ENCODE peak calls at places on chromosomes 6 and 20, in seven cellular contexts. One of them, this sample, is unnamed.
A peak's percentile ranks its signal among the peaks of the same experiment; 100 is the strongest.

GRCh38 chr20:38168791-38169589 is 3.9 kb upstream of the TGM2 start:
- DNase-seq in A549: peak; percentile 74
- DNase-seq in left lung: peak; percentile 90
- DNase-seq in RWPE2: no peak
- DNase-seq in iPS-NIHi11: no peak
- DNase-seq in LoVo: no peak
- DNase-seq in dorsolateral prefrontal cortex: no peak
- DNase-seq in this sample: no peak

GRCh38 chr6:6818078-6818639 is 229.6 kb downstream of the LY86 start:
- DNase-seq in A549: no peak
- DNase-seq in left lung: no peak
- DNase-seq in RWPE2: no peak
- DNase-seq in iPS-NIHi11: no peak
- DNase-seq in LoVo: no peak
- DNase-seq in dorsolateral prefrontal cortex: no peak
- DNase-seq in this sample: no peak

GRCh38 chr6:11918739-11919605 is 93.1 kb upstream of the HIVEP1 start:
- DNase-seq in A549: no peak
- DNase-seq in left lung: no peak
- DNase-seq in RWPE2: no peak
- DNase-seq in iPS-NIHi11: no peak
- DNase-seq in LoVo: no peak
- DNase-seq in dorsolateral prefrontal cortex: no peak
- DNase-seq in this sample: no peak

GRCh38 chr20:40945754-40946451 is 82.7 kb upstream of the TOP1 start:
- DNase-seq in A549: peak; percentile 59
- DNase-seq in left lung: no peak
- DNase-seq in RWPE2: no peak
- DNase-seq in iPS-NIHi11: peak; percentile 79
- DNase-seq in LoVo: no peak
- DNase-seq in dorsolateral prefrontal cortex: peak; percentile 29
- DNase-seq in this sample: peak; percentile 51

GRCh38 chr6:89048985-89049384 is 31.6 kb upstream of the PNRC1 start:
- DNase-seq in A549: peak; percentile 72
- DNase-seq in left lung: no peak
- DNase-seq in RWPE2: no peak
- DNase-seq in iPS-NIHi11: no peak
- DNase-seq in LoVo: no peak
- DNase-seq in dorsolateral prefrontal cortex: no peak
- DNase-seq in this sample: no peak

GRCh38 chr20:21677781-21678180 is 27.7 kb upstream of the PAX1 start:
- DNase-seq in A549: no peak
- DNase-seq in left lung: no peak
- DNase-seq in RWPE2: no peak
- DNase-seq in iPS-NIHi11: no peak
- DNase-seq in LoVo: no peak
- DNase-seq in dorsolateral prefrontal cortex: no peak
- DNase-seq in this sample: no peak

GRCh38 chr6:81800666-81801065 is 48.2 kb upstream of the TENT5A start:
- DNase-seq in A549: no peak
- DNase-seq in left lung: no peak
- DNase-seq in RWPE2: no peak
- DNase-seq in iPS-NIHi11: no peak
- DNase-seq in LoVo: no peak
- DNase-seq in dorsolateral prefrontal cortex: no peak
- DNase-seq in this sample: no peak

GRCh38 chr6:134722429-134722828 is 227.5 kb downstream of the ALDH8A1 start:
- DNase-seq in A549: no peak
- DNase-seq in left lung: no peak
- DNase-seq in RWPE2: no peak
- DNase-seq in iPS-NIHi11: no peak
- DNase-seq in LoVo: no peak
- DNase-seq in dorsolateral prefrontal cortex: no peak
- DNase-seq in this sample: no peak

GRCh38 chr6:148423133-148423532 is 80.5 kb downstream of the SASH1 start:
- DNase-seq in A549: no peak
- DNase-seq in left lung: no peak
- DNase-seq in RWPE2: no peak
- DNase-seq in iPS-NIHi11: no peak
- DNase-seq in LoVo: no peak
- DNase-seq in dorsolateral prefrontal cortex: no peak
- DNase-seq in this sample: no peak

GRCh38 chr6:49929340-49929739 is 34.6 kb downstream of the DEFB114 start:
- DNase-seq in A549: no peak
- DNase-seq in left lung: no peak
- DNase-seq in RWPE2: no peak
- DNase-seq in iPS-NIHi11: no peak
- DNase-seq in LoVo: no peak
- DNase-seq in dorsolateral prefrontal cortex: no peak
- DNase-seq in this sample: no peak

GRCh38 chr6:146545608-146546007 is 2.0 kb downstream of the RAB32 start:
- DNase-seq in A549: no peak
- DNase-seq in left lung: no peak
- DNase-seq in RWPE2: no peak
- DNase-seq in iPS-NIHi11: no peak
- DNase-seq in LoVo: no peak
- DNase-seq in dorsolateral prefrontal cortex: no peak
- DNase-seq in this sample: no peak

GRCh38 chr6:156767603-156768467 is 9.3 kb upstream of the ARID1B start:
- DNase-seq in A549: no peak
- DNase-seq in left lung: no peak
- DNase-seq in RWPE2: no peak
- DNase-seq in iPS-NIHi11: no peak
- DNase-seq in LoVo: no peak
- DNase-seq in dorsolateral prefrontal cortex: no peak
- DNase-seq in this sample: no peak

GRCh38 chr6:24943774-24944173 is 8.0 kb upstream of the RIPOR2 start:
- DNase-seq in A549: no peak
- DNase-seq in left lung: no peak
- DNase-seq in RWPE2: no peak
- DNase-seq in iPS-NIHi11: no peak
- DNase-seq in LoVo: no peak
- DNase-seq in dorsolateral prefrontal cortex: no peak
- DNase-seq in this sample: no peak

GRCh38 chr6:122833229-122833556 is 44.1 kb downstream of the SMPDL3A start:
- DNase-seq in A549: no peak
- DNase-seq in left lung: no peak
- DNase-seq in RWPE2: no peak
- DNase-seq in iPS-NIHi11: peak; percentile 10
- DNase-seq in LoVo: no peak
- DNase-seq in dorsolateral prefrontal cortex: peak; percentile 47
- DNase-seq in this sample: no peak

GRCh38 chr6:26159417-26160273 is 72.4 kb downstream of the HFE start:
- DNase-seq in A549: peak; percentile 33
- DNase-seq in left lung: no peak
- DNase-seq in RWPE2: no peak
- DNase-seq in iPS-NIHi11: no peak
- DNase-seq in LoVo: no peak
- DNase-seq in dorsolateral prefrontal cortex: no peak
- DNase-seq in this sample: peak; percentile 16

GRCh38 chr6:46781478-46782378 is 11.5 kb upstream of the MEP1A start:
- DNase-seq in A549: peak; percentile 60
- DNase-seq in left lung: no peak
- DNase-seq in RWPE2: no peak
- DNase-seq in iPS-NIHi11: peak; percentile 48
- DNase-seq in LoVo: peak; percentile 67
- DNase-seq in dorsolateral prefrontal cortex: no peak
- DNase-seq in this sample: peak; percentile 62

GRCh38 chr6:101290346-101290745 is 103.2 kb upstream of the GRIK2 start:
- DNase-seq in A549: no peak
- DNase-seq in left lung: no peak
- DNase-seq in RWPE2: no peak
- DNase-seq in iPS-NIHi11: no peak
- DNase-seq in LoVo: no peak
- DNase-seq in dorsolateral prefrontal cortex: no peak
- DNase-seq in this sample: no peak

GRCh38 chr20:33522256-33522820 is 32.4 kb downstream of the CBFA2T2 start:
- DNase-seq in A549: no peak
- DNase-seq in left lung: no peak
- DNase-seq in RWPE2: no peak
- DNase-seq in iPS-NIHi11: no peak
- DNase-seq in LoVo: no peak
- DNase-seq in dorsolateral prefrontal cortex: no peak
- DNase-seq in this sample: no peak

GRCh38 chr6:129695373-129696027 is 14.5 kb downstream of the ARHGAP18 start:
- DNase-seq in A549: no peak
- DNase-seq in left lung: no peak
- DNase-seq in RWPE2: no peak
- DNase-seq in iPS-NIHi11: no peak
- DNase-seq in LoVo: no peak
- DNase-seq in dorsolateral prefrontal cortex: no peak
- DNase-seq in this sample: no peak

GRCh38 chr20:51597389-51598231 is 55.1 kb upstream of the NFATC2 start:
- DNase-seq in A549: no peak
- DNase-seq in left lung: no peak
- DNase-seq in RWPE2: no peak
- DNase-seq in iPS-NIHi11: no peak
- DNase-seq in LoVo: no peak
- DNase-seq in dorsolateral prefrontal cortex: no peak
- DNase-seq in this sample: no peak

GRCh38 chr20:18514127-18514526 is 6.4 kb downstream of the SEC23B start:
- DNase-seq in A549: no peak
- DNase-seq in left lung: no peak
- DNase-seq in RWPE2: no peak
- DNase-seq in iPS-NIHi11: no peak
- DNase-seq in LoVo: no peak
- DNase-seq in dorsolateral prefrontal cortex: no peak
- DNase-seq in this sample: no peak

GRCh38 chr6:52330470-52330869 is 31.5 kb upstream of the PAQR8 start:
- DNase-seq in A549: no peak
- DNase-seq in left lung: no peak
- DNase-seq in RWPE2: no peak
- DNase-seq in iPS-NIHi11: no peak
- DNase-seq in LoVo: peak; percentile 52
- DNase-seq in dorsolateral prefrontal cortex: no peak
- DNase-seq in this sample: no peak

GRCh38 chr6:34092631-34093030 is 53.3 kb downstream of the GRM4 start:
- DNase-seq in A549: no peak
- DNase-seq in left lung: no peak
- DNase-seq in RWPE2: no peak
- DNase-seq in iPS-NIHi11: no peak
- DNase-seq in LoVo: no peak
- DNase-seq in dorsolateral prefrontal cortex: no peak
- DNase-seq in this sample: no peak

GRCh38 chr6:142846883-142847287 is 98.1 kb downstream of the HIVEP2 start:
- DNase-seq in A549: peak; percentile 39
- DNase-seq in left lung: no peak
- DNase-seq in RWPE2: peak; percentile 60
- DNase-seq in iPS-NIHi11: no peak
- DNase-seq in LoVo: peak; percentile 41
- DNase-seq in dorsolateral prefrontal cortex: no peak
- DNase-seq in this sample: no peak

GRCh38 chr6:56329296-56330050 is 82.1 kb upstream of the COL21A1 start:
- DNase-seq in A549: no peak
- DNase-seq in left lung: no peak
- DNase-seq in RWPE2: no peak
- DNase-seq in iPS-NIHi11: no peak
- DNase-seq in LoVo: no peak
- DNase-seq in dorsolateral prefrontal cortex: no peak
- DNase-seq in this sample: no peak

GRCh38 chr6:71289039-71289801 is 609 bp downstream of the OGFRL1 start:
- DNase-seq in A549: peak; percentile 20
- DNase-seq in left lung: peak; percentile 90
- DNase-seq in RWPE2: no peak
- DNase-seq in iPS-NIHi11: peak; percentile 70
- DNase-seq in LoVo: no peak
- DNase-seq in dorsolateral prefrontal cortex: no peak
- DNase-seq in this sample: peak; percentile 3

GRCh38 chr20:58623579-58624473 is 27.3 kb upstream of the STX16 start:
- DNase-seq in A549: peak; percentile 86
- DNase-seq in left lung: no peak
- DNase-seq in RWPE2: peak; percentile 100
- DNase-seq in iPS-NIHi11: peak; percentile 73
- DNase-seq in LoVo: peak; percentile 75
- DNase-seq in dorsolateral prefrontal cortex: peak; percentile 29
- DNase-seq in this sample: no peak

GRCh38 chr6:16136536-16137450 is 7.9 kb downstream of the MYLIP start:
- DNase-seq in A549: peak; percentile 5
- DNase-seq in left lung: no peak
- DNase-seq in RWPE2: no peak
- DNase-seq in iPS-NIHi11: no peak
- DNase-seq in LoVo: peak; percentile 27
- DNase-seq in dorsolateral prefrontal cortex: no peak
- DNase-seq in this sample: no peak

GRCh38 chr6:148611213-148611612 is 135.6 kb upstream of the UST start:
- DNase-seq in A549: no peak
- DNase-seq in left lung: no peak
- DNase-seq in RWPE2: no peak
- DNase-seq in iPS-NIHi11: no peak
- DNase-seq in LoVo: peak; percentile 28
- DNase-seq in dorsolateral prefrontal cortex: no peak
- DNase-seq in this sample: no peak

GRCh38 chr6:137783640-137784198 is 83.3 kb upstream of the TNFAIP3 start:
- DNase-seq in A549: no peak
- DNase-seq in left lung: no peak
- DNase-seq in RWPE2: no peak
- DNase-seq in iPS-NIHi11: no peak
- DNase-seq in LoVo: no peak
- DNase-seq in dorsolateral prefrontal cortex: no peak
- DNase-seq in this sample: no peak

GRCh38 chr6:47240277-47240890 is 69.3 kb downstream of the TNFRSF21 start:
- DNase-seq in A549: no peak
- DNase-seq in left lung: no peak
- DNase-seq in RWPE2: no peak
- DNase-seq in iPS-NIHi11: no peak
- DNase-seq in LoVo: no peak
- DNase-seq in dorsolateral prefrontal cortex: no peak
- DNase-seq in this sample: no peak

GRCh38 chr6:78995946-78996345 is 82.1 kb downstream of the PHIP start:
- DNase-seq in A549: no peak
- DNase-seq in left lung: no peak
- DNase-seq in RWPE2: no peak
- DNase-seq in iPS-NIHi11: no peak
- DNase-seq in LoVo: no peak
- DNase-seq in dorsolateral prefrontal cortex: no peak
- DNase-seq in this sample: no peak

GRCh38 chr6:81814365-81815109 is 62.1 kb upstream of the TENT5A start:
- DNase-seq in A549: no peak
- DNase-seq in left lung: no peak
- DNase-seq in RWPE2: no peak
- DNase-seq in iPS-NIHi11: no peak
- DNase-seq in LoVo: peak; percentile 20
- DNase-seq in dorsolateral prefrontal cortex: no peak
- DNase-seq in this sample: no peak

GRCh38 chr6:30152019-30152673 is 8.9 kb downstream of the TRIM10 start:
- DNase-seq in A549: no peak
- DNase-seq in left lung: no peak
- DNase-seq in RWPE2: no peak
- DNase-seq in iPS-NIHi11: no peak
- DNase-seq in LoVo: no peak
- DNase-seq in dorsolateral prefrontal cortex: no peak
- DNase-seq in this sample: no peak

GRCh38 chr20:6173481-6173880 is 50.7 kb upstream of the FERMT1 start:
- DNase-seq in A549: no peak
- DNase-seq in left lung: no peak
- DNase-seq in RWPE2: no peak
- DNase-seq in iPS-NIHi11: no peak
- DNase-seq in LoVo: no peak
- DNase-seq in dorsolateral prefrontal cortex: no peak
- DNase-seq in this sample: no peak

GRCh38 chr6:326896-327537 is 34.7 kb downstream of the DUSP22 start:
- DNase-seq in A549: no peak
- DNase-seq in left lung: peak; percentile 79
- DNase-seq in RWPE2: peak; percentile 42
- DNase-seq in iPS-NIHi11: no peak
- DNase-seq in LoVo: no peak
- DNase-seq in dorsolateral prefrontal cortex: no peak
- DNase-seq in this sample: no peak

This sample was measured in NCI-H1092 treated with DMSO at 0.1 percent for 48 hours.